ENCODE peak calls at places on chromosomes 1 and 21, in four cellular contexts. N, E, G and M are unnamed samples. For H3K4me1, the result is how much of the 10 kb centered on the place peaks cover.

GRCh38 chr1:222920169-222920568 is 105.3 kb downstream of the DISP1 start:
- DNase-seq in N (no peak), E (no peak), G (no peak), M (no peak)

GRCh38 chr1:201731592-201731991 is 97.4 kb upstream of the IPO9 start:
- DNase-seq in N (no peak), E (no peak), G (no peak), M (no peak)

GRCh38 chr1:196897158-196897828 is 9.4 kb downstream of the CFHR4 start:
- DNase-seq in N (no peak), E (peak), G (no peak), M (no peak)

GRCh38 chr1:96596226-96596625 is 125.4 kb upstream of the PTBP2 start:
- DNase-seq in N (peak), E (peak), G (no peak), M (peak)

GRCh38 chr1:37472281-37472680 is 2.1 kb upstream of the ZC3H12A start:
- DNase-seq in N (no peak), E (no peak), G (no peak), M (no peak)

GRCh38 chr1:1000357-1001056 is 610 bp upstream of the HES4 start:
- DNase-seq in N (peak), E (peak), G (peak), M (peak)

GRCh38 chr21:35256468-35256988 is 207.4 kb upstream of the RUNX1 start:
- DNase-seq in N (peak), E (no peak), G (peak), M (peak)

GRCh38 chr1:167601442-167602380 is 28.3 kb upstream of the RCSD1 start:
- DNase-seq in N (peak), E (no peak), G (no peak), M (peak)

GRCh38 chr1:119742193-119742592 is 26.5 kb downstream of the HMGCS2 start:
- DNase-seq in N (no peak), E (no peak), G (no peak), M (no peak)

DNA sequence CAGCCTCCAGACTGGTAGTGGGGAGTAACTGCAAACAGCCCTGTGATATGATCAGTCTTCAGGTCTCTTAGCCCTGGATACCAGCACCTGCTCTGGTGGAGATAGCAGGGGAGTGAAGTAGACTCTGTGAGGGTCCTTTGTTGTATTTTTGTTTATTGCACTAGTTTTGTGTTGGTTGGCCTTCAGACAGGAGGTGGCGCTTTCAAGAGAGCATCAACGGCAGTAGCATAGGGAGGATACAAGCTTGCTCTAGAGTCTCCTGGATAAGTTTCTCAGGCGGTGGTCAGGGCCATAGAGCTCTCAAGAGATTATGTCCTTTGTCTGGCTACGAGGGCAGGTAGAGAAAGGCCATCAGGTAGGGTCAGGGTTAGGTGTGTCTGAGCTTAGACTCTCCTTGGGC is 116.4 kb downstream of the USH2A start:
- DNase-seq in N (no peak), E (peak), G (no peak), M (no peak)
- H3K4me1 ChIP-seq in N (under half), E (under half), G (under half), M (under half)

DNA sequence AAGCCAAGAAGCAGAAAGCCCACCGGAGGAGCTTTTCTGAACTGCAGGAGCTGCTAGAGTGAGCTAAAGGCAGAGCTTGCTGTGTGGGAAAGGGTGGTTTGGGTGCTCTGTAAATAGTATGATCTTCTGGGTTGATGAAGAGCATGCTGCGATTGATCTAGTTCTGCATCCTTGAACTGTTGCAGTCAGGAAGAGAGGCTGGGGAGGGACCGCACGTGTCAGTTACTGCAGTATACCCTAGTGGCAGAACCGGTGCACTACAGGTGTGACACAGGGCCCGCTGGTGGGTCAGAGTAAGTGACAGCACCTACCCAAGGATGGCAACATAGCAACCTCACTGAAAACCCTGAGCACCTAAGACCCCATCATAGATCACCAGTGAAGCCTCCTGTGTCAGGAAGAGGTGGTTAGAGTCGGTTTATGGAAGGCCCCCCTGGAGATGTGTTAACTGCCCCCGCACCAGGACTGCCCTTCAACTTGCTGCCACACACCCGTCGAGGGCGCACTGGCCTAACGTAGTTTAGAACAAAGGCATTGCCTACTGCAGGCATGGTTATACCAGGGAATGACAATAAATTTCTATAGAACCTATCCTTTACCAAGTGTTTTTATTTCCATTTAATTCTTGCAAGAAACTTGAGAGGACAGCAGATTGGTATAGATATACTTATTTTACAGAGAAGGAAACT is 146.0 kb upstream of the KIAA0040 start:
- DNase-seq in N (no peak), E (peak), G (no peak), M (no peak)
- TF ChIP-seq CTCF in N (peak), E (peak), G (peak), M (no peak)

GRCh38 chr1:172887162-172887561 is 163.6 kb downstream of the TNFSF18 start:
- DNase-seq in N (no peak), E (no peak), G (no peak), M (no peak)
- H3K4me1 ChIP-seq in N (under half), E (under half), G (under half), M (under half)

GRCh38 chr1:162230096-162230495 is 146.6 kb downstream of the SPATA46 start:
- DNase-seq in N (no peak), E (peak), G (peak), M (no peak)
- TF ChIP-seq CTCF in N (no peak), E (peak), G (peak), M (no peak)

GRCh38 chr1:109807398-109807795 is 43.7 kb upstream of the EPS8L3 start:
- DNase-seq in N (no peak), E (no peak), G (no peak), M (no peak)
- H3K4me1 ChIP-seq in N (under half), E (under half), G (under half), M (under half)

GRCh38 chr1:33007190-33008050 is 29.3 kb downstream of the AK2 start:
- DNase-seq in N (peak), E (peak), G (peak), M (peak)
- TF ChIP-seq CTCF in N (peak), E (no peak), G (peak), M (peak)

DNA sequence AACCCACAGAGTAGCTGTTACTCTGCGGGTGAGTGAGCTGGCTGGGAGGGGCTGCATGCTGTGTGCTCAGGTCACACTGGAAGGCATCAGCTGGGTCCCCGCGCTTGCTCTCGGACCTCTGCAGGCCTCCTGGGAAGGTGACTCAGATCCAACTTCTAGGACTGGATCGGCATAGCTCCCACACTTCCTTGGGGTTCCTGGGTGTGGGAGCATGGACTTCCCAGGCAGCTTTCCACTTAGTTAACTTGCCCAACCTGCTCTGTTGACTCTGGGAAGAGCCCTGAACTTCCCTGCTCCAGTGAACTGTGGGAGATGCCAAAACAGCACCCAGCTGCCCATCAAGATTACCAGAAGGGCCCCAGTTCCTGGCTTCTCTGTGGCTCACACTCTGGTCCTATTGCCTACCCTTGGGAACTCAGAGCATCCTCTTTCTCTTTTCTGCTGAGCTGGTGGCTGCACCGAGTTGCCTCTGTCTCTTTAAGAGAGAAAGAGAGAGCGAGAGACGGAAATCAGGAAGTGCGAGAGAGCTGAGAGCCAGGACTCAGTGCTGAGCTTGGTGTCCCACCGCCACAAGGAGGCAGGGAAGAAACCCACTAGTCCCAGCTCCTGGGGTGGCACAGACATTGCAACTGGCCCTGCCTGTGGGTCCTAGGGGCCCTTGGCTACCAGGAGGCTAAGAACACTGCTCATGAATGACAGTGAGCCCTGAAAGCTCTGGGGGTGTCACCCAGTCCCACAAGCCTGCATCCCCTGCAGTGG is at the start of gene IKBKE:
- DNase-seq in N (no peak), E (peak), G (peak), M (peak)
- H3K4me1 ChIP-seq in N (under half), E (under half), G (under half), M (under half)

GRCh38 chr1:183580281-183580682 is 10.0 kb downstream of the NCF2 start:
- DNase-seq in N (no peak), E (peak), G (no peak), M (peak)
- TF ChIP-seq CTCF in N (no peak), E (peak), G (no peak), M (peak)

DNA sequence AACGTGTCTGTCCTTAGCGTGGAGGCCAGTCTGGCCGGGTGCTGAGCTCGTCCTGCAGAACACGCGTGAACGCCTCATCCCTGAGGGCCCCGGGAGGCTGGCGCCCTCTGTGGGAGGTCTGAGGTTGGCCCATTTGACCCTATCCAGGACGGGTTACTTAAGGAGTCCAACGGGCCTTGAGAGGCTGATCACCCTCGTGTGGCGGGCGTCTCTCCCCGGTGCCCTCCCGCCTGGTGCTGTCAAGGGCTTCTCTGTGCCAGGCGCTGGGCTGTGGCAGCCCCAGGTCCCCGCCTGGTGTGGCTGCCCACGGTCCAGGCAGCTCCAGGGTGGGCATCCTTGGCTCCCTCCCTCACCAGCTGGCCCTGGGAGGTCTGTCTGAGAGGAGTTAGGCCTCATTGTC is 9.7 kb downstream of the SKI start:
- DNase-seq in N (peak), E (peak), G (no peak), M (peak)
- H3K4me1 ChIP-seq in N (half or more), E (under half), G (half or more), M (half or more)